ENCODE peak calls at places on chromosomes 6 and 20, in six cellular contexts. P is fibroblast of lung, V is heart right ventricle, Z is progenitor cell of endocrine pancreas, G is PC-9, K is GM13976. C is an unnamed sample.
A peak's percentile ranks its signal among the peaks of the same experiment; 100 is the strongest.

GRCh38 chr20:46541229-46541935 is 9.1 kb downstream of the OCSTAMP start:
- DNase-seq in P (no peak), V (no peak), Z (no peak), G (no peak), K (no peak), C (no peak)

GRCh38 chr20:56657879-56658278 is 28.8 kb downstream of the TFAP2C start:
- DNase-seq in P (no peak), V (no peak), Z (no peak), G (no peak), K (no peak), C (no peak)

GRCh38 chr20:46894579-46894958 is at the start of gene EYA2:
- DNase-seq in P (peak; percentile 7), V (no peak), Z (peak; percentile 14), G (no peak), K (no peak), C (peak; percentile 16)

GRCh38 chr6:170459451-170459850 is 93.7 kb downstream of the PSMB1 start:
- DNase-seq in P (peak; percentile 60), V (peak; percentile 34), Z (no peak), G (no peak), K (peak; percentile 84), C (peak; percentile 53)

GRCh38 chr6:150056156-150056555 is 12.8 kb downstream of the ULBP3 start:
- DNase-seq in P (no peak), V (no peak), Z (no peak), G (no peak), K (no peak), C (no peak)

GRCh38 chr6:151494235-151494950 is 576 bp downstream of the CCDC170 start:
- DNase-seq in P (peak; percentile 58), V (peak; percentile 25), Z (no peak), G (peak; percentile 55), K (peak; percentile 36), C (no peak)

GRCh38 chr6:163965426-163966348 is 551.2 kb downstream of the QKI start:
- DNase-seq in P (peak; percentile 67), V (peak; percentile 59), Z (no peak), G (no peak), K (no peak), C (no peak)

GRCh38 chr6:38517005-38517404 is 122.7 kb downstream of the BTBD9 start:
- DNase-seq in P (peak; percentile 31), V (no peak), Z (no peak), G (no peak), K (no peak), C (no peak)

GRCh38 chr6:129744880-129745237 is 34.9 kb upstream of the ARHGAP18 start:
- DNase-seq in P (no peak), V (no peak), Z (no peak), G (no peak), K (no peak), C (no peak)

GRCh38 chr20:57275813-57276212 is 9.4 kb upstream of the BMP7 start:
- DNase-seq in P (no peak), V (no peak), Z (no peak), G (no peak), K (no peak), C (no peak)

GRCh38 chr6:113591896-113592827 is 265.0 kb upstream of the MARCKS start:
- DNase-seq in P (peak; percentile 48), V (peak; percentile 49), Z (no peak), G (no peak), K (no peak), C (peak; percentile 49)

GRCh38 chr6:166910601-166911000 is 45.7 kb downstream of the RNASET2 start:
- DNase-seq in P (peak; percentile 64), V (no peak), Z (no peak), G (no peak), K (peak; percentile 2), C (no peak)

GRCh38 chr6:140993515-140993914 is 1139.2 kb upstream of the GJE1 start:
- DNase-seq in P (no peak), V (no peak), Z (no peak), G (no peak), K (no peak), C (no peak)

GRCh38 chr20:58174708-58175287 is 53.7 kb downstream of the ANKRD60 start:
- DNase-seq in P (no peak), V (peak; percentile 67), Z (no peak), G (no peak), K (no peak), C (peak; percentile 13)

GRCh38 chr6:132131777-132132176 is 180.6 kb upstream of the CCN2 start:
- DNase-seq in P (peak; percentile 99), V (peak; percentile 61), Z (no peak), G (peak; percentile 57), K (no peak), C (no peak)

GRCh38 chr20:63957690-63958441 is 1.6 kb upstream of the UCKL1 start:
- DNase-seq in P (peak; percentile 25), V (no peak), Z (no peak), G (peak; percentile 73), K (no peak), C (peak; percentile 89)

GRCh38 chr6:42745083-42745637 is 743 bp downstream of the TBCC start:
- DNase-seq in P (peak; percentile 43), V (peak; percentile 14), Z (peak; percentile 14), G (no peak), K (peak; percentile 49), C (peak; percentile 41)

DNA sequence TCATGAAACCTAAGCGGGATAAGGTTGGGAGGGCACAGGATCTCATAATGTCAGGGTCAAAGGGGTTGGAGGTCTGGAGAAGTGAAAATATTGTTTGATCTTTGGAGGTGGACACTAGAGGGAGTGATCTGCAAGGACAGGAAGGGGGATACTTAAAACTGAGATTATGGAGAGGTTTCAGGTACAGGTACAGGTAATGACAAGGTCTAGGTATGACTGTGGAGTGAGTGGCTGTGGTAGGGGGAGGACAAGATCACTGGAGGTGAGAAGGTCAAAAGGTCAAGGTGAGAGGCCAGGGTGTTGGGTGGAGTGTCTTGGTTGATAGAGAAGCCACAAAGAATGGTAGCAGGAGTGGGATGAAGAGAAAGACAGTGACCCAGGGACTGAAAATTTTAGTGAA is 16.8 kb upstream of the NOTCH4 start:
- DNase-seq in P (no peak), V (no peak), Z (no peak), G (no peak), K (no peak), C (no peak)
- TF ChIP-seq CTCF in P (no peak), V (no peak), Z (no peak), G (no peak), K (no peak), C (no peak)

DNA sequence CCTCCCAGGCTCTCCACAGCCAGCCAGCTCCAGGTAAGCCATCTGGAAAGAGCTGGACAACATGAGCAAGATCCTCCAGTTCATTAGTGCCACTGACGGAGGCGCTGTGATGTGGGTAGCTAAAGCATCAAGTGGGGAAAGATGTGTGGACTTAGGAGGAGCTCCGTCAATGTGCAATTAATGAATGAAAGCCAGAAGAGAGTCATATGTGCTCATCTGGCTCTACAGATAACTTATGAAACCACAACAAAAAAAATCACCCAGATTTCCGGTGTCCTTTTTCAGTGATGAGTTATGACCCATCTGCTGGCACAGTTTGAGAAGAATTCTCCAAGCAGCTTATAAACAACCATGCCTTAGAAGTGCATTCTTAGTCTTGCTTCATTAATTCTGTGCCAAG is 311.7 kb upstream of the PLCB4 start:
- DNase-seq in P (peak; percentile 84), V (no peak), Z (no peak), G (no peak), K (no peak), C (no peak)
- TF ChIP-seq CTCF in P (no peak), V (no peak), Z (no peak), G (no peak), K (no peak), C (no peak)

GRCh38 chr6:157982580-157983438 is 1.1 kb downstream of the SYNJ2 start:
- DNase-seq in P (peak; percentile 70), V (no peak), Z (no peak), G (peak; percentile 42), K (no peak), C (peak; percentile 48)
- TF ChIP-seq CTCF in P (peak; percentile 46), V (no peak), Z (peak; percentile 52), G (peak; percentile 39), K (no peak), C (peak; percentile 58)

DNA sequence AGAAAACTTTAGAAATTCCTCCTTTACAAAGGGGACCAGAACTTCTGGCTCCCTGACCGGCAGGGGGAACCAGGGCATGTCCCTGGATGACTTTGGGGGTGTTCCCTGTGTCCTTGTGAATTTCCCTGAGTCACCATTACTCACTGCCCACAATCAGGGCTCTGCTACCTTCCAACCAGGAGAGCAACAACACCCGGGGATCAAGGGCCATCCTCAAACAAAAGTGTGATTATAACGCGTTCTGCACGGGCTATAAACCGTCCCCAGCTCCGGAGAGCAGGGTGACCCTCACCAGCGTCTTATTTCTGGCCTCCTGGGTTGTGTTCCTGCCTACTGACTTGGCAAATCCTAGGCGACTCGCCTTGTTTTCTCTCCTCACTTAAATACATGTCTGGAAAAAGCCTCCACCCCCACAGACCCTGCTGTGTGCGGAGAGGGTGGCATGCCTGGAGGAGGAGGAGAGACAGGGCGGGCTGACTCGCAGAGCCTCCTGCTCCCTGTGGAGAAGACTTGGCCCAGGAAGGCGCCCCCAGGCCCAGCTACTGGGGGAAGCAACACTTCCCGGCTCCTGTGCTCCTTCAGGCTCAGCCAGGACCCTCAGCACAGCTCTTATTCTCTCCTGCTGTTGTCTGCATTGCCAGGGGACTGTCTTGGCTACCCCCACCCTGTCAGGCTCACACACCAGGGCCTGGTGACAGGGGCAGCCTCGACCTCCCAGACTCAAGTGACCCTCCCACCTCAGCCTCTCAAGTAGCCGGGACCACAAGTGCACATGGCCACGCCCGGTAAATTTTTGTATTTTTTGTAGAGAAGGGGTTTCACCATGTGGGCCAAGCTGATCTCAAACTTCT is 54.1 kb downstream of the FGD2 start:
- DNase-seq in P (peak; percentile 97), V (peak; percentile 46), Z (no peak), G (peak; percentile 95), K (no peak), C (peak; percentile 75)
- TF ChIP-seq CTCF in P (peak; percentile 80), V (peak; percentile 53), Z (peak; percentile 60), G (peak; percentile 77), K (no peak), C (no peak)

GRCh38 chr6:8054276-8054675 is 9.9 kb downstream of the BLOC1S5 start:
- DNase-seq in P (peak; percentile 39), V (no peak), Z (no peak), G (no peak), K (no peak), C (no peak)
- TF ChIP-seq CTCF in P (no peak), V (no peak), Z (no peak), G (no peak), K (no peak), C (no peak)

C was measured in transverse colon.